ENCODE peak calls at places on chromosomes 7 and 10, in seven cellular contexts. W is WTC11, P is fibroblast of the aortic adventitia, J is adrenal gland, S is GM23338, T is fibroblast of pulmonary artery, V is ovary. O is an unnamed sample.

GRCh38 chr7:33790746-33791145 is 114.6 kb upstream of the BMPER start:
- DNase-seq in W (no peak), P (no peak), J (no peak), S (peak), T (no peak), V (no peak), O (no peak)

GRCh38 chr7:110835889-110836288 is 255.0 kb upstream of the LRRN3 start:
- DNase-seq in W (no peak), P (no peak), J (no peak), S (no peak), T (no peak), V (no peak), O (no peak)

GRCh38 chr10:29969255-29970011 is 90.0 kb downstream of the JCAD start:
- DNase-seq in W (no peak), P (no peak), J (no peak), S (no peak), T (no peak), V (no peak), O (no peak)

GRCh38 chr7:50359258-50359994 is 54.9 kb downstream of the IKZF1 start:
- DNase-seq in W (no peak), P (no peak), J (no peak), S (no peak), T (no peak), V (no peak), O (no peak)

GRCh38 chr7:145036592-145037386 is 200.9 kb upstream of the TPK1 start:
- DNase-seq in W (peak), P (peak), J (peak), S (peak), T (peak), V (no peak), O (peak)

GRCh38 chr10:100085596-100085995 is 3.9 kb upstream of the CPN1 start:
- DNase-seq in W (no peak), P (no peak), J (no peak), S (no peak), T (no peak), V (no peak), O (no peak)

GRCh38 chr7:100612730-100613446 is 548 bp downstream of the MOSPD3 start:
- DNase-seq in W (peak), P (no peak), J (peak), S (peak), T (no peak), V (no peak), O (no peak)

GRCh38 chr10:129334326-129334725 is 132.7 kb upstream of the MGMT start:
- DNase-seq in W (no peak), P (no peak), J (no peak), S (no peak), T (no peak), V (no peak), O (no peak)

GRCh38 chr7:30998180-30998579 is 34.4 kb downstream of the GHRHR start:
- DNase-seq in W (no peak), P (no peak), J (no peak), S (no peak), T (no peak), V (no peak), O (no peak)

GRCh38 chr7:2299853-2300512 is 14.3 kb downstream of the SNX8 start:
- DNase-seq in W (no peak), P (no peak), J (no peak), S (no peak), T (no peak), V (no peak), O (no peak)

GRCh38 chr7:39252916-39253315 is 275.2 kb downstream of the POU6F2 start:
- DNase-seq in W (no peak), P (peak), J (no peak), S (peak), T (peak), V (no peak), O (no peak)

GRCh38 chr10:90047243-90047729 is 345.9 kb downstream of the KIF20B start:
- DNase-seq in W (no peak), P (no peak), J (no peak), S (no peak), T (no peak), V (no peak), O (peak)

GRCh38 chr7:41425926-41426325 is 277.0 kb downstream of the INHBA start:
- DNase-seq in W (no peak), P (peak), J (no peak), S (no peak), T (peak), V (no peak), O (no peak)

GRCh38 chr7:19024261-19024660 is 93.2 kb downstream of the TWIST1 start:
- DNase-seq in W (no peak), P (peak), J (no peak), S (no peak), T (peak), V (no peak), O (no peak)

GRCh38 chr7:89511900-89512299 is 642.4 kb upstream of the STEAP1 start:
- DNase-seq in W (no peak), P (no peak), J (no peak), S (no peak), T (no peak), V (no peak), O (no peak)

GRCh38 chr7:107206706-107207105 is 37.9 kb downstream of the HBP1 start:
- DNase-seq in W (no peak), P (no peak), J (no peak), S (no peak), T (no peak), V (no peak), O (no peak)

GRCh38 chr7:105224884-105225651 is 163.7 kb downstream of the SRPK2 start:
- DNase-seq in W (no peak), P (peak), J (peak), S (no peak), T (peak), V (no peak), O (peak)

GRCh38 chr10:97553575-97554100 is 18.9 kb upstream of the ANKRD2 start:
- DNase-seq in W (peak), P (peak), J (peak), S (peak), T (peak), V (peak), O (no peak)

GRCh38 chr10:30037620-30038336 is 21.6 kb downstream of the JCAD start:
- DNase-seq in W (no peak), P (no peak), J (no peak), S (no peak), T (no peak), V (no peak), O (no peak)

GRCh38 chr10:26488344-26488743 is 50.2 kb downstream of the APBB1IP start:
- DNase-seq in W (no peak), P (peak), J (no peak), S (no peak), T (peak), V (no peak), O (no peak)

GRCh38 chr10:68562666-68563522 is 2.8 kb downstream of the TET1 start:
- DNase-seq in W (peak), P (peak), J (no peak), S (peak), T (peak), V (no peak), O (peak)

GRCh38 chr7:158782638-158783490 is 46.4 kb downstream of the ESYT2 start:
- DNase-seq in W (no peak), P (peak), J (peak), S (peak), T (peak), V (peak), O (no peak)

GRCh38 chr7:1358376-1359050 is 100.8 kb downstream of the MICALL2 start:
- DNase-seq in W (no peak), P (no peak), J (no peak), S (no peak), T (no peak), V (no peak), O (no peak)

DNA sequence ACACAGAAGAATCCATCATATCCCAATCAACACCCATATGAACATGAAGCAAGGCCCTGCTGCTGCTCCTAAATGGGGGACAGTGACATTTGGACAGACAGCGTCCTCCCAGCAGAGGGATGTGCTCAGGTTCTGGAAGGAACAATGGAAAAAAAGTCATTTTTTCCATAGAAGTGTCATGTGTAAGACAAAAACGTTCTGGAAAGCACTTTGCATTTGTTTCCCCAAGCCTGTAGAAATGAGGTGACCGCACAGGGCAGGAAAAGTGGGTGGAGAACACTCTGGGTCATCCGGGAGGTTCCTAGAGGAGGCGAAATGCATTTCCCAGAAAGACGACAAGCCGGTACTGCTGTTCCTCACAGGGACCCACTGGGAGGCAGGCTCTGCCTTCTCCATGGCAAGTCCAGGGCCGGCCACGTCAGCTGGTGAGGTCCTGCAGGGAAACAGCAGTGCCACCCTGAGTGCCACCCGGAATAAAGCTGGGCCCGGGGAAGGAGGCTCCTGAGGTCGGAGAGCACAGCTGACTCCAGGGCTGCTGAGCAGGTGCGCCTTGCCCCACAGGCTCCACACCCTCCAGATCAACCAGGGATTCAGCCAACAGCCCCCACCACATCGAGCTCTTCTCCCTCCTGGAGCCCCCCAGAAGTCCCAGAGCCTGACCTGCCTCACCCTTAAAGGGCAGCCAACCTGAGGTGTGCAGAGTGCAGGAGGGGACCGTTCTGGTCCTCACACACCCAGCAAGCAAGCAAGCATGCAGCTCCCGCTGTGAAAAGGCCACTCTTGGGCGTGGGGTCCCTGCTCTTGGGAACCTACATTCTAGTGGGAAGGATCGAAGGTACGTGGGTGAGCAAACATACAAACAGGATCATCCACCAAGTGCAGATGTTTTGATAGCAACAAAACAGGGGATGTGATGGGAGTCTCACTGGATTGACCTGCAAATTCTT is 28.8 kb upstream of the INPP5A start:
- DNase-seq in W (no peak), P (no peak), J (peak), S (no peak), T (no peak), V (no peak), O (no peak)
- TF ChIP-seq CTCF in W (no peak), P (no peak), J (peak), S (peak), T (no peak), V (peak), O (no peak)

GRCh38 chr10:71661060-71661622 is 58.4 kb downstream of the C10orf105 start:
- DNase-seq in W (no peak), P (no peak), J (no peak), S (peak), T (no peak), V (no peak), O (no peak)
- TF ChIP-seq CTCF in W (no peak), P (no peak), J (no peak), S (peak), T (no peak), V (no peak), O (no peak)

GRCh38 chr10:72332423-72333110 is 22.2 kb downstream of the DNAJB12 start:
- DNase-seq in W (no peak), P (no peak), J (peak), S (no peak), T (no peak), V (no peak), O (no peak)

GRCh38 chr10:72330059-72330426 is 24.7 kb downstream of the DNAJB12 start:
- DNase-seq in W (no peak), P (no peak), J (no peak), S (no peak), T (no peak), V (no peak), O (no peak)

GRCh38 chr10:72333111-72334012 is 21.4 kb downstream of the DNAJB12 start:
- DNase-seq in W (no peak), P (no peak), J (peak), S (no peak), T (no peak), V (no peak), O (no peak)

GRCh38 chr10:72329290-72330058 is 25.2 kb downstream of the DNAJB12 start:
- DNase-seq in W (no peak), P (no peak), J (peak), S (no peak), T (no peak), V (peak), O (no peak)

GRCh38 chr10:72331575-72332422 is 22.9 kb downstream of the DNAJB12 start:
- DNase-seq in W (peak), P (peak), J (peak), S (peak), T (peak), V (peak), O (peak)
- TF ChIP-seq CTCF in W (no peak), P (no peak), J (peak), S (peak), T (no peak), V (peak), O (no peak)

GRCh38 chr10:93992400-93993030 is 1.2 kb upstream of the PLCE1 start:
- DNase-seq in W (no peak), P (no peak), J (no peak), S (peak), T (no peak), V (no peak), O (no peak)

GRCh38 chr10:93993414-93993781 is 333 bp upstream of the PLCE1 start:
- DNase-seq in W (no peak), P (no peak), J (no peak), S (no peak), T (no peak), V (no peak), O (no peak)

GRCh38 chr10:93995598-93996271 is 2.0 kb downstream of the PLCE1 start:
- DNase-seq in W (no peak), P (peak), J (no peak), S (no peak), T (peak), V (no peak), O (no peak)

GRCh38 chr10:93995182-93995581 is 1.5 kb downstream of the PLCE1 start:
- DNase-seq in W (no peak), P (no peak), J (no peak), S (no peak), T (no peak), V (no peak), O (no peak)

GRCh38 chr10:93993782-93994668 is at the start of gene PLCE1:
- DNase-seq in W (peak), P (peak), J (peak), S (peak), T (peak), V (peak), O (peak)
- TF ChIP-seq CTCF in W (no peak), P (no peak), J (no peak), S (no peak), T (no peak), V (no peak), O (no peak)

GRCh38 chr7:126441745-126442144 is 811.0 kb downstream of the GRM8 start:
- DNase-seq in W (no peak), P (no peak), J (no peak), S (no peak), T (no peak), V (no peak), O (no peak)

GRCh38 chr7:126447984-126448383 is 804.8 kb downstream of the GRM8 start:
- DNase-seq in W (no peak), P (no peak), J (no peak), S (no peak), T (no peak), V (no peak), O (no peak)

GRCh38 chr7:126449621-126450268 is 803.0 kb downstream of the GRM8 start:
- DNase-seq in W (no peak), P (no peak), J (no peak), S (no peak), T (no peak), V (no peak), O (no peak)

GRCh38 chr7:126443951-126444350 is 808.8 kb downstream of the GRM8 start:
- DNase-seq in W (no peak), P (no peak), J (no peak), S (no peak), T (no peak), V (no peak), O (no peak)

GRCh38 chr7:126445991-126446390 is 806.8 kb downstream of the GRM8 start:
- DNase-seq in W (no peak), P (no peak), J (no peak), S (no peak), T (no peak), V (no peak), O (no peak)
- TF ChIP-seq CTCF in W (no peak), P (no peak), J (no peak), S (no peak), T (no peak), V (no peak), O (no peak)

GRCh38 chr7:131488361-131488760 is 68.1 kb downstream of the PODXL start:
- DNase-seq in W (no peak), P (peak), J (no peak), S (peak), T (no peak), V (no peak), O (no peak)
- TF ChIP-seq CTCF in W (no peak), P (peak), J (peak), S (no peak), T (peak), V (no peak), O (no peak)

DNA sequence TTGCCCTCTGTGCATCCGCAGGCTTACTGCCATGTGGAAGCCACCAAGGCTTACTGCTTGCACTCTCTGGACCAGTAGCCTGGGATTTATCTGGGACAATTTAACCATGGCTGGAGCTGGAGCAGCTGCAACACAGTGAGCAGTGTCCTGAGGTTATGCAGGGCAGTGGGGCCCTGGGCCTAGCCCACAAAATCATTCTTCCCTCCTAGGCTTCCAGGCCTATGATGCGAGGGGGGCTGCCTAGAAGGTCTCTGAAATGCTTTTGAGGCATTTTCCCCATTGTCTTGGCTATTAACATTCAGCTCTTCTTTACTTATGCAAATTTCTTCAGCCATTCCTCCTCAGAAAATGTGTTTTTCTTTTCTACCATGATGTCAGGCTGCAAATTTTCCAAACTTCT is 313.6 kb upstream of the CDC14C start:
- DNase-seq in W (no peak), P (no peak), J (no peak), S (peak), T (no peak), V (no peak), O (no peak)
- TF ChIP-seq CTCF in W (no peak), P (no peak), J (no peak), S (no peak), T (no peak), V (no peak), O (no peak)

GRCh38 chr10:109973430-109973829 is 34.4 kb upstream of the ADD3 start:
- DNase-seq in W (no peak), P (no peak), J (no peak), S (no peak), T (no peak), V (no peak), O (no peak)
- TF ChIP-seq CTCF in W (no peak), P (no peak), J (no peak), S (no peak), T (no peak), V (no peak), O (no peak)

GRCh38 chr7:81854518-81854917 is 84.7 kb upstream of the HGF start:
- DNase-seq in W (no peak), P (no peak), J (no peak), S (no peak), T (no peak), V (no peak), O (no peak)

GRCh38 chr7:81851413-81851812 is 81.6 kb upstream of the HGF start:
- DNase-seq in W (no peak), P (no peak), J (no peak), S (no peak), T (no peak), V (no peak), O (no peak)

GRCh38 chr7:81857385-81857784 is 87.5 kb upstream of the HGF start:
- DNase-seq in W (no peak), P (peak), J (no peak), S (no peak), T (peak), V (no peak), O (no peak)

GRCh38 chr7:81852701-81853100 is 82.9 kb upstream of the HGF start:
- DNase-seq in W (no peak), P (no peak), J (no peak), S (no peak), T (no peak), V (no peak), O (no peak)
- TF ChIP-seq CTCF in W (no peak), P (no peak), J (no peak), S (no peak), T (no peak), V (no peak), O (no peak)